ENCODE peak calls at places on chromosomes 16 and 17, in ten cellular contexts. One of them, this sample, is unnamed.

GRCh38 chr17:57902800-57903759 is 52.1 kb downstream of the CUEDC1 start:
- DNase-seq in hepatocyte: peak
- DNase-seq in fibroblast of the aortic adventitia: peak
- DNase-seq in HFF-Myc: no peak
- DNase-seq in HCT116: peak
- DNase-seq in astrocyte of the cerebellum: peak
- DNase-seq in HFFc6: peak
- DNase-seq in keratinocyte: peak
- DNase-seq in vagina: no peak
- DNase-seq in sigmoid colon: peak
- DNase-seq in this sample: peak

GRCh38 chr17:51166987-51167931 is 1.0 kb downstream of the NME2 start:
- DNase-seq in keratinocyte: no peak
- DNase-seq in fibroblast of the aortic adventitia: peak
- DNase-seq in HFF-Myc: no peak
- DNase-seq in astrocyte of the cerebellum: no peak
- DNase-seq in sigmoid colon: no peak
- DNase-seq in hepatocyte: peak
- DNase-seq in HCT116: no peak
- DNase-seq in vagina: no peak
- DNase-seq in HFFc6: peak
- DNase-seq in this sample: peak

GRCh38 chr17:50219345-50219744 is 17.9 kb upstream of the COL1A1 start:
- DNase-seq in HFF-Myc: no peak
- DNase-seq in fibroblast of the aortic adventitia: peak
- DNase-seq in keratinocyte: no peak
- DNase-seq in sigmoid colon: no peak
- DNase-seq in HFFc6: peak
- DNase-seq in vagina: no peak
- DNase-seq in hepatocyte: peak
- DNase-seq in astrocyte of the cerebellum: peak
- DNase-seq in HCT116: no peak
- DNase-seq in this sample: peak

GRCh38 chr16:53678756-53679334 is 24.8 kb downstream of the RPGRIP1L start:
- DNase-seq in HFF-Myc: no peak
- DNase-seq in vagina: no peak
- DNase-seq in sigmoid colon: no peak
- DNase-seq in hepatocyte: no peak
- DNase-seq in fibroblast of the aortic adventitia: no peak
- DNase-seq in astrocyte of the cerebellum: no peak
- DNase-seq in HCT116: no peak
- DNase-seq in keratinocyte: no peak
- DNase-seq in HFFc6: no peak
- DNase-seq in this sample: peak

GRCh38 chr16:24541534-24541933 is 2.2 kb downstream of the RBBP6 start:
- DNase-seq in vagina: no peak
- DNase-seq in sigmoid colon: no peak
- DNase-seq in HCT116: no peak
- DNase-seq in HFFc6: no peak
- DNase-seq in hepatocyte: no peak
- DNase-seq in HFF-Myc: no peak
- DNase-seq in astrocyte of the cerebellum: no peak
- DNase-seq in keratinocyte: no peak
- DNase-seq in fibroblast of the aortic adventitia: peak
- DNase-seq in this sample: no peak

GRCh38 chr16:78040396-78040795 is 18.0 kb downstream of the CLEC3A start:
- DNase-seq in HFF-Myc: no peak
- DNase-seq in HCT116: no peak
- DNase-seq in keratinocyte: no peak
- DNase-seq in HFFc6: no peak
- DNase-seq in astrocyte of the cerebellum: no peak
- DNase-seq in fibroblast of the aortic adventitia: no peak
- DNase-seq in vagina: no peak
- DNase-seq in sigmoid colon: no peak
- DNase-seq in hepatocyte: no peak
- DNase-seq in this sample: no peak

GRCh38 chr17:35160354-35161201 is 13.0 kb downstream of the UNC45B start:
- DNase-seq in HFF-Myc: no peak
- DNase-seq in HFFc6: no peak
- DNase-seq in sigmoid colon: no peak
- DNase-seq in hepatocyte: no peak
- DNase-seq in vagina: no peak
- DNase-seq in astrocyte of the cerebellum: no peak
- DNase-seq in fibroblast of the aortic adventitia: no peak
- DNase-seq in keratinocyte: no peak
- DNase-seq in HCT116: no peak
- DNase-seq in this sample: no peak

GRCh38 chr16:13863075-13863765 is 56.7 kb upstream of the ERCC4 start:
- DNase-seq in hepatocyte: no peak
- DNase-seq in fibroblast of the aortic adventitia: peak
- DNase-seq in keratinocyte: no peak
- DNase-seq in HCT116: no peak
- DNase-seq in vagina: no peak
- DNase-seq in sigmoid colon: no peak
- DNase-seq in HFFc6: no peak
- DNase-seq in astrocyte of the cerebellum: no peak
- DNase-seq in HFF-Myc: no peak
- DNase-seq in this sample: no peak

GRCh38 chr17:81414751-81415516 is 19.7 kb downstream of the BAHCC1 start:
- DNase-seq in HFF-Myc: no peak
- DNase-seq in keratinocyte: no peak
- DNase-seq in HCT116: no peak
- DNase-seq in astrocyte of the cerebellum: no peak
- DNase-seq in vagina: no peak
- DNase-seq in hepatocyte: no peak
- DNase-seq in sigmoid colon: no peak
- DNase-seq in fibroblast of the aortic adventitia: no peak
- DNase-seq in HFFc6: no peak
- DNase-seq in this sample: no peak

GRCh38 chr17:53626286-53626685 is 196.4 kb upstream of the KIF2B start:
- DNase-seq in HCT116: no peak
- DNase-seq in keratinocyte: peak
- DNase-seq in hepatocyte: peak
- DNase-seq in HFF-Myc: no peak
- DNase-seq in astrocyte of the cerebellum: peak
- DNase-seq in sigmoid colon: no peak
- DNase-seq in fibroblast of the aortic adventitia: peak
- DNase-seq in vagina: no peak
- DNase-seq in HFFc6: peak
- DNase-seq in this sample: no peak

GRCh38 chr16:10777356-10777755 is 33.7 kb downstream of the NUBP1 start:
- DNase-seq in sigmoid colon: no peak
- DNase-seq in astrocyte of the cerebellum: no peak
- DNase-seq in HFF-Myc: no peak
- DNase-seq in keratinocyte: no peak
- DNase-seq in vagina: no peak
- DNase-seq in HCT116: no peak
- DNase-seq in HFFc6: no peak
- DNase-seq in hepatocyte: no peak
- DNase-seq in fibroblast of the aortic adventitia: no peak
- DNase-seq in this sample: no peak

GRCh38 chr17:13806023-13806553 is 204.4 kb upstream of the HS3ST3A1 start:
- DNase-seq in astrocyte of the cerebellum: no peak
- DNase-seq in HFF-Myc: no peak
- DNase-seq in HCT116: no peak
- DNase-seq in HFFc6: no peak
- DNase-seq in fibroblast of the aortic adventitia: no peak
- DNase-seq in hepatocyte: no peak
- DNase-seq in keratinocyte: no peak
- DNase-seq in vagina: no peak
- DNase-seq in sigmoid colon: no peak
- DNase-seq in this sample: no peak

GRCh38 chr16:69150146-69150865 is 17.9 kb downstream of the UTP4 start:
- DNase-seq in vagina: no peak
- DNase-seq in astrocyte of the cerebellum: peak
- DNase-seq in hepatocyte: peak
- DNase-seq in keratinocyte: no peak
- DNase-seq in sigmoid colon: no peak
- DNase-seq in HCT116: peak
- DNase-seq in fibroblast of the aortic adventitia: peak
- DNase-seq in HFFc6: peak
- DNase-seq in HFF-Myc: peak
- DNase-seq in this sample: peak

GRCh38 chr17:44947461-44948314 is at the start of gene KIF18B:
- DNase-seq in sigmoid colon: peak
- DNase-seq in vagina: no peak
- DNase-seq in astrocyte of the cerebellum: peak
- DNase-seq in HCT116: peak
- DNase-seq in fibroblast of the aortic adventitia: peak
- DNase-seq in keratinocyte: peak
- DNase-seq in hepatocyte: peak
- DNase-seq in HFFc6: peak
- DNase-seq in HFF-Myc: peak
- DNase-seq in this sample: peak
- TF ChIP-seq CTCF in sigmoid colon: no peak
- TF ChIP-seq CTCF in vagina: no peak
- TF ChIP-seq CTCF in astrocyte of the cerebellum: no peak
- TF ChIP-seq CTCF in HCT116: no peak
- TF ChIP-seq CTCF in fibroblast of the aortic adventitia: no peak
- TF ChIP-seq CTCF in keratinocyte: no peak
- TF ChIP-seq CTCF in hepatocyte: no peak
- TF ChIP-seq CTCF in HFFc6: peak
- TF ChIP-seq CTCF in HFF-Myc: no peak
- TF ChIP-seq CTCF in this sample: no peak

GRCh38 chr16:30526137-30526822 is at the start of gene ZNF768:
- DNase-seq in HCT116: no peak
- DNase-seq in sigmoid colon: peak
- DNase-seq in fibroblast of the aortic adventitia: peak
- DNase-seq in HFFc6: peak
- DNase-seq in vagina: no peak
- DNase-seq in HFF-Myc: no peak
- DNase-seq in astrocyte of the cerebellum: no peak
- DNase-seq in hepatocyte: peak
- DNase-seq in keratinocyte: no peak
- DNase-seq in this sample: peak

GRCh38 chr16:30528799-30529457 is 2.6 kb upstream of the ZNF768 start:
- DNase-seq in fibroblast of the aortic adventitia: no peak
- DNase-seq in sigmoid colon: no peak
- DNase-seq in astrocyte of the cerebellum: no peak
- DNase-seq in hepatocyte: no peak
- DNase-seq in HCT116: no peak
- DNase-seq in HFF-Myc: no peak
- DNase-seq in HFFc6: no peak
- DNase-seq in vagina: no peak
- DNase-seq in keratinocyte: no peak
- DNase-seq in this sample: no peak

GRCh38 chr16:30527635-30528178 is 1.3 kb upstream of the ZNF768 start:
- DNase-seq in hepatocyte: no peak
- DNase-seq in keratinocyte: no peak
- DNase-seq in vagina: no peak
- DNase-seq in HCT116: no peak
- DNase-seq in HFFc6: no peak
- DNase-seq in sigmoid colon: no peak
- DNase-seq in astrocyte of the cerebellum: no peak
- DNase-seq in HFF-Myc: no peak
- DNase-seq in fibroblast of the aortic adventitia: no peak
- DNase-seq in this sample: peak

GRCh38 chr16:30525844-30526136 is 576 bp downstream of the ZNF768 start:
- DNase-seq in HFFc6: no peak
- DNase-seq in HFF-Myc: no peak
- DNase-seq in astrocyte of the cerebellum: no peak
- DNase-seq in hepatocyte: no peak
- DNase-seq in sigmoid colon: no peak
- DNase-seq in keratinocyte: no peak
- DNase-seq in fibroblast of the aortic adventitia: no peak
- DNase-seq in HCT116: no peak
- DNase-seq in vagina: no peak
- DNase-seq in this sample: peak

GRCh38 chr16:30526823-30527634 is 663 bp upstream of the ZNF768 start:
- DNase-seq in hepatocyte: peak
- DNase-seq in sigmoid colon: peak
- DNase-seq in fibroblast of the aortic adventitia: peak
- DNase-seq in vagina: peak
- DNase-seq in HFFc6: peak
- DNase-seq in keratinocyte: peak
- DNase-seq in HCT116: peak
- DNase-seq in astrocyte of the cerebellum: peak
- DNase-seq in HFF-Myc: peak
- DNase-seq in this sample: peak
- TF ChIP-seq CTCF in hepatocyte: peak
- TF ChIP-seq CTCF in sigmoid colon: peak
- TF ChIP-seq CTCF in fibroblast of the aortic adventitia: peak
- TF ChIP-seq CTCF in vagina: no peak
- TF ChIP-seq CTCF in HFFc6: peak
- TF ChIP-seq CTCF in keratinocyte: peak
- TF ChIP-seq CTCF in HCT116: peak
- TF ChIP-seq CTCF in astrocyte of the cerebellum: peak
- TF ChIP-seq CTCF in HFF-Myc: no peak
- TF ChIP-seq CTCF in this sample: peak

DNA sequence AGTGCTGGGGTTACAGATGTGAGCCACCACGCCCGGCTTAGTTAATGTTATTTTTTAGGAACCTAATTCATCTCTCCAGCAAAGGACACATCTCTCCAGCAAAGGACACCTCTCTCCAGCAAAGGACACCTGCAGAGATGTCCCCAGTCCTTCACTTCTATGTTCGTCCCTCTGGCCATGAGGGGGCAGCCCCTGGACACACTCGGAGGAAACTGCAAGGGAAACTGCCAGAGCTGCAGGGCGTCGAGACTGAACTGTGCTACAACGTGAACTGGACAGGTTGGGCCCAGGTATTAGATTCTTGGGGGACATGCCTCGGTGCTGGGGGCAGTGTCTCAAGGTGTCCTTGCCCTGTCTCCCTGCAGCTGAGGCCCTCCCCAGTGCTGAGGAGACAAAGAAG is 4.7 kb downstream of the PFAS start:
- DNase-seq in hepatocyte: peak
- DNase-seq in astrocyte of the cerebellum: no peak
- DNase-seq in HFFc6: no peak
- DNase-seq in sigmoid colon: no peak
- DNase-seq in fibroblast of the aortic adventitia: peak
- DNase-seq in vagina: no peak
- DNase-seq in keratinocyte: no peak
- DNase-seq in HFF-Myc: no peak
- DNase-seq in HCT116: peak
- DNase-seq in this sample: peak
- TF ChIP-seq CTCF in hepatocyte: peak
- TF ChIP-seq CTCF in astrocyte of the cerebellum: no peak
- TF ChIP-seq CTCF in HFFc6: no peak
- TF ChIP-seq CTCF in sigmoid colon: no peak
- TF ChIP-seq CTCF in fibroblast of the aortic adventitia: peak
- TF ChIP-seq CTCF in vagina: no peak
- TF ChIP-seq CTCF in keratinocyte: no peak
- TF ChIP-seq CTCF in HFF-Myc: no peak
- TF ChIP-seq CTCF in HCT116: peak
- TF ChIP-seq CTCF in this sample: peak

DNA sequence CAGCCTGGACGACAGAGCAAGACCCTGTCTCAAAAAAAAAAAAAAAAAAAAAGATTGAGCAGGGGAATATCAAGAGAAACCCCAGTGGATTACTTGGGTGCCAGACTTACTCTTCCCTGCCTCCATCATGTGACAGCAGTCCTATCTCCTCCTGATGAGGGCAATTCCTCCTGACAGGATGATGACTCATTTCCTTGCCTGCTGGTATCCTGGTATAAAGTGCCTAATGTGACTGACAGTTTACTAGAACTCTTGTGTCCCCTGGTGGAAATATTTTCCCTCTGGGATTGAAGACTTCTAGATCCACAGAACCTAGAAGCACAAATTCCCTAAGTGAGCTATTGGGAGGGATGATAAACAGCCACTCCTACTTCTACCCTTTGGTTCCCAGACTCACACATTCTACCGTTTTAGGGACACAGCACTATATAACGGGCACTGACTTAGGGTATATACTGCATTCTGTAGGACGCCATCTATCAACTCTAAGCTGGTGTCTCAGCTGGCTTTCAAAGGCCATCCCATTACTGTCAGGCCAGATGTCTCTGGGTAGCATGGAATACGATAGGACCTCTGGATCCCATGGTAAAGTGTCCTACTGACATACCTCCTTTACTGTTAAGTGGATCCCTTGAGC is 114.6 kb upstream of the MED13 start:
- DNase-seq in HFFc6: peak
- DNase-seq in fibroblast of the aortic adventitia: peak
- DNase-seq in sigmoid colon: no peak
- DNase-seq in HCT116: peak
- DNase-seq in keratinocyte: no peak
- DNase-seq in HFF-Myc: peak
- DNase-seq in hepatocyte: peak
- DNase-seq in astrocyte of the cerebellum: no peak
- DNase-seq in vagina: no peak
- DNase-seq in this sample: peak
- TF ChIP-seq CTCF in HFFc6: no peak
- TF ChIP-seq CTCF in fibroblast of the aortic adventitia: no peak
- TF ChIP-seq CTCF in sigmoid colon: no peak
- TF ChIP-seq CTCF in HCT116: peak
- TF ChIP-seq CTCF in keratinocyte: peak
- TF ChIP-seq CTCF in HFF-Myc: no peak
- TF ChIP-seq CTCF in hepatocyte: peak
- TF ChIP-seq CTCF in astrocyte of the cerebellum: no peak
- TF ChIP-seq CTCF in vagina: no peak
- TF ChIP-seq CTCF in this sample: no peak

This sample was measured in fibroblast of villous mesenchyme.